ENCODE peak calls at places on chromosome 9, in four cellular contexts. A is NCI-H1092, D is nucleus accumbens, S is iPS DF 19.7. V is an unnamed sample.

GRCh38 chr9:132651259-132651658 is 18.5 kb downstream of the DDX31 start:
- DNase-seq in A (peak; percentile 26), D (no peak), S (no peak), V (peak; percentile 89)

GRCh38 chr9:135490166-135490870 is 10.2 kb upstream of the MRPS2 start:
- DNase-seq in A (no peak), D (no peak), S (no peak), V (no peak)

GRCh38 chr9:34163439-34163838 is 15.4 kb upstream of the UBAP1 start:
- DNase-seq in A (no peak), D (no peak), S (no peak), V (peak; percentile 62)

GRCh38 chr9:97320080-97320642 is 12.7 kb downstream of the CCDC180 start:
- DNase-seq in A (no peak), D (no peak), S (no peak), V (no peak)

GRCh38 chr9:135399000-135399649 is 80.5 kb upstream of the PPP1R26 start:
- DNase-seq in A (no peak), D (no peak), S (no peak), V (no peak)

GRCh38 chr9:137000177-137000930 is 4.0 kb upstream of the CLIC3 start:
- DNase-seq in A (no peak), D (no peak), S (no peak), V (no peak)

GRCh38 chr9:128705051-128705965 is 3.0 kb downstream of the PKN3 start:
- DNase-seq in A (no peak), D (no peak), S (no peak), V (no peak)

GRCh38 chr9:122016309-122016708 is 76.8 kb downstream of the TTLL11 start:
- DNase-seq in A (no peak), D (no peak), S (no peak), V (no peak)

GRCh38 chr9:114981095-114981494 is 50.7 kb upstream of the TNFSF8 start:
- DNase-seq in A (no peak), D (no peak), S (no peak), V (no peak)

GRCh38 chr9:128149001-128149701 is at the start of gene LCN2:
- DNase-seq in A (no peak), D (no peak), S (no peak), V (no peak)

GRCh38 chr9:133705576-133705975 is 32.6 kb downstream of the SARDH start:
- DNase-seq in A (no peak), D (no peak), S (no peak), V (no peak)

GRCh38 chr9:12696931-12697622 is 3.9 kb downstream of the TYRP1 start:
- DNase-seq in A (no peak), D (no peak), S (no peak), V (no peak)

GRCh38 chr9:130834371-130835311 is at the start of gene ABL1:
- DNase-seq in A (peak; percentile 65), D (peak; percentile 50), S (no peak), V (peak; percentile 71)

GRCh38 chr9:72858089-72858912 is 94.6 kb downstream of the ALDH1A1 start:
- DNase-seq in A (no peak), D (no peak), S (no peak), V (no peak)

GRCh38 chr9:15824310-15824709 is 271.5 kb downstream of the CCDC171 start:
- DNase-seq in A (peak; percentile 29), D (no peak), S (no peak), V (peak; percentile 1)

GRCh38 chr9:38621434-38622082 is 1.2 kb upstream of the ANKRD18A start:
- DNase-seq in A (peak; percentile 65), D (no peak), S (no peak), V (no peak)

GRCh38 chr9:116094846-116095245 is 58.7 kb upstream of the PAPPA start:
- DNase-seq in A (no peak), D (no peak), S (no peak), V (no peak)

GRCh38 chr9:99971410-99971809 is 65.0 kb downstream of the STX17 start:
- DNase-seq in A (no peak), D (no peak), S (no peak), V (no peak)

GRCh38 chr9:91374939-91375338 is 13.2 kb upstream of the AUH start:
- DNase-seq in A (no peak), D (no peak), S (no peak), V (no peak)

GRCh38 chr9:135330307-135330631 is 149.3 kb upstream of the PPP1R26 start:
- DNase-seq in A (no peak), D (no peak), S (no peak), V (no peak)

GRCh38 chr9:104858846-104859245 is 69.1 kb downstream of the ABCA1 start:
- DNase-seq in A (no peak), D (no peak), S (no peak), V (no peak)

GRCh38 chr9:72612449-72612848 is 91.0 kb downstream of the TMC1 start:
- DNase-seq in A (no peak), D (no peak), S (no peak), V (no peak)

GRCh38 chr9:16809912-16810610 is 60.4 kb downstream of the BNC2 start:
- DNase-seq in A (no peak), D (no peak), S (peak; percentile 100), V (no peak)

GRCh38 chr9:111662851-111663823 is 1.7 kb downstream of the GNG10 start:
- DNase-seq in A (no peak), D (no peak), S (peak; percentile 48), V (no peak)

GRCh38 chr9:131737426-131737825 is 2.5 kb downstream of the RAPGEF1 start:
- DNase-seq in A (no peak), D (no peak), S (no peak), V (no peak)

GRCh38 chr9:137755261-137755927 is 122.2 kb upstream of the CACNA1B start:
- DNase-seq in A (no peak), D (no peak), S (no peak), V (no peak)

GRCh38 chr9:130912932-130913598 is 16.5 kb upstream of the QRFP start:
- DNase-seq in A (no peak), D (no peak), S (no peak), V (peak; percentile 42)

GRCh38 chr9:110538621-110539020 is 40.9 kb downstream of the SVEP1 start:
- DNase-seq in A (no peak), D (no peak), S (no peak), V (no peak)

GRCh38 chr9:70133253-70134208 is 89.9 kb downstream of the MAMDC2 start:
- DNase-seq in A (no peak), D (no peak), S (no peak), V (peak; percentile 45)

GRCh38 chr9:117734082-117734481 is 29.9 kb downstream of the TLR4 start:
- DNase-seq in A (no peak), D (no peak), S (no peak), V (no peak)

GRCh38 chr9:131773911-131774379 is 34.1 kb upstream of the RAPGEF1 start:
- DNase-seq in A (no peak), D (no peak), S (no peak), V (no peak)

GRCh38 chr9:34579819-34580185 is 9.7 kb downstream of the CNTFR start:
- DNase-seq in A (no peak), D (no peak), S (no peak), V (no peak)

GRCh38 chr9:20783057-20784038 is 99.3 kb downstream of the FOCAD start:
- DNase-seq in A (no peak), D (no peak), S (no peak), V (no peak)